ENCODE peak calls at places on chromosomes 6 and 20, in five cellular contexts. A, O, I, R and D are unnamed samples.

GRCh38 chr6:43308101-43308989 is at the start of gene CRIP3:
- DNase-seq in A (no peak), I (peak), O (no peak), R (no peak), D (no peak)

GRCh38 chr6:32947552-32948465 is 5.1 kb downstream of the HLA-DMA start:
- DNase-seq in O (peak), A (peak), I (peak), R (peak), D (peak)

GRCh38 chr20:57939499-57939898 is 229.7 kb upstream of the PMEPA1 start:
- DNase-seq in I (no peak), A (no peak), R (no peak), O (no peak), D (no peak)

GRCh38 chr6:75086236-75086635 is 119.6 kb downstream of the COL12A1 start:
- DNase-seq in A (no peak), R (no peak), O (no peak), I (no peak), D (no peak)

GRCh38 chr6:111552241-111552744 is 53.4 kb downstream of the TRAF3IP2 start:
- DNase-seq in R (no peak), O (no peak), A (peak), I (no peak), D (peak)

GRCh38 chr6:109006818-109007217 is 87.8 kb downstream of the SESN1 start:
- DNase-seq in A (peak), R (no peak), O (no peak), I (no peak), D (no peak)

GRCh38 chr6:48671506-48671905 is 560.5 kb upstream of the PTCHD4 start:
- DNase-seq in O (no peak), R (no peak), A (no peak), I (no peak), D (no peak)

GRCh38 chr20:36491901-36492617 is 49.3 kb upstream of the MYL9 start:
- DNase-seq in I (no peak), A (no peak), R (no peak), O (no peak), D (no peak)

GRCh38 chr20:32681175-32682084 is 7.7 kb upstream of the C20orf203 start:
- DNase-seq in O (no peak), R (no peak), I (peak), A (peak), D (no peak)

GRCh38 chr6:56091159-56091869 is 156.1 kb downstream of the COL21A1 start:
- DNase-seq in A (no peak), I (no peak), R (no peak), O (peak), D (no peak)

GRCh38 chr6:1067346-1067745 is 244.6 kb upstream of the FOXQ1 start:
- DNase-seq in I (no peak), O (peak), A (no peak), R (no peak), D (no peak)

GRCh38 chr6:96195272-96195671 is 179.5 kb downstream of the FUT9 start:
- DNase-seq in R (no peak), O (no peak), A (no peak), I (no peak), D (no peak)

GRCh38 chr20:46712056-46712636 is 2.7 kb downstream of the SLC2A10 start:
- DNase-seq in O (no peak), I (no peak), R (no peak), A (no peak), D (no peak)

GRCh38 chr20:64055893-64056638 is 6.6 kb upstream of the SOX18 start:
- DNase-seq in A (peak), R (no peak), I (peak), O (peak), D (no peak)

GRCh38 chr6:52653151-52653550 is 17.8 kb upstream of the TMEM14A start:
- DNase-seq in O (no peak), I (no peak), A (no peak), R (no peak), D (no peak)

GRCh38 chr6:146741609-146742008 is 142.8 kb downstream of the ADGB start:
- DNase-seq in I (no peak), A (no peak), R (no peak), O (peak), D (no peak)

GRCh38 chr6:97294451-97294850 is 11.4 kb upstream of the MMS22L start:
- DNase-seq in R (peak), I (no peak), O (no peak), A (no peak), D (no peak)

GRCh38 chr20:48329676-48330644 is 497.8 kb downstream of the PREX1 start:
- DNase-seq in A (peak), I (peak), O (peak), R (no peak), D (peak)

GRCh38 chr6:14066782-14067406 is 50.7 kb upstream of the CD83 start:
- DNase-seq in I (peak), R (no peak), O (peak), A (peak), D (peak)

GRCh38 chr6:30500421-30501069 is 11.2 kb downstream of the HLA-E start:
- DNase-seq in R (no peak), I (peak), A (no peak), O (no peak), D (no peak)

GRCh38 chr20:61804896-61805295 is 260.8 kb downstream of the TAF4 start:
- DNase-seq in O (no peak), A (no peak), R (no peak), I (no peak), D (no peak)

GRCh38 chr6:129890701-129891100 is 29.6 kb upstream of the TMEM244 start:
- DNase-seq in O (no peak), A (no peak), R (no peak), I (peak), D (no peak)

GRCh38 chr6:157274471-157275226 is 48.7 kb downstream of the TMEM242 start:
- DNase-seq in A (peak), R (peak), O (peak), I (peak), D (peak)

GRCh38 chr20:45337367-45338120 is 10.7 kb downstream of the SDC4 start:
- DNase-seq in O (peak), R (no peak), I (peak), A (no peak), D (no peak)

GRCh38 chr6:136059308-136059707 is 190.8 kb downstream of the MTFR2 start:
- DNase-seq in I (no peak), A (no peak), O (no peak), R (no peak), D (no peak)

GRCh38 chr6:158780963-158781691 is 38.0 kb downstream of the EZR start:
- DNase-seq in R (no peak), A (no peak), O (no peak), I (no peak), D (no peak)

GRCh38 chr6:111462770-111463391 is 20.1 kb downstream of the REV3L start:
- DNase-seq in I (peak), A (no peak), O (peak), R (no peak), D (no peak)

GRCh38 chr6:82144007-82144851 is 103.3 kb downstream of the IBTK start:
- DNase-seq in R (peak), A (peak), O (peak), I (no peak), D (peak)

GRCh38 chr20:2538931-2539330 is 2.6 kb downstream of the TMC2 start:
- DNase-seq in R (no peak), I (no peak), O (no peak), A (no peak), D (no peak)

GRCh38 chr20:52242237-52243230 is 51.0 kb upstream of the ZFP64 start:
- DNase-seq in O (no peak), A (peak), R (no peak), I (peak), D (no peak)

GRCh38 chr6:75748743-75749538 is at the start of gene MYO6:
- DNase-seq in O (peak), A (peak), I (peak), R (no peak), D (peak)

GRCh38 chr6:26536571-26537159 is 1.5 kb upstream of the HMGN4 start:
- DNase-seq in I (no peak), A (peak), O (peak), R (no peak), D (no peak)

GRCh38 chr6:26537160-26537845 is 863 bp upstream of the HMGN4 start:
- DNase-seq in A (peak), R (peak), O (peak), I (peak), D (peak)

GRCh38 chr6:26532699-26533523 is 5.3 kb upstream of the HMGN4 start:
- DNase-seq in A (peak), I (peak), O (peak), R (peak), D (peak)

GRCh38 chr6:26533532-26533931 is 4.6 kb upstream of the HMGN4 start:
- DNase-seq in I (no peak), A (no peak), O (no peak), R (no peak), D (no peak)

DNA sequence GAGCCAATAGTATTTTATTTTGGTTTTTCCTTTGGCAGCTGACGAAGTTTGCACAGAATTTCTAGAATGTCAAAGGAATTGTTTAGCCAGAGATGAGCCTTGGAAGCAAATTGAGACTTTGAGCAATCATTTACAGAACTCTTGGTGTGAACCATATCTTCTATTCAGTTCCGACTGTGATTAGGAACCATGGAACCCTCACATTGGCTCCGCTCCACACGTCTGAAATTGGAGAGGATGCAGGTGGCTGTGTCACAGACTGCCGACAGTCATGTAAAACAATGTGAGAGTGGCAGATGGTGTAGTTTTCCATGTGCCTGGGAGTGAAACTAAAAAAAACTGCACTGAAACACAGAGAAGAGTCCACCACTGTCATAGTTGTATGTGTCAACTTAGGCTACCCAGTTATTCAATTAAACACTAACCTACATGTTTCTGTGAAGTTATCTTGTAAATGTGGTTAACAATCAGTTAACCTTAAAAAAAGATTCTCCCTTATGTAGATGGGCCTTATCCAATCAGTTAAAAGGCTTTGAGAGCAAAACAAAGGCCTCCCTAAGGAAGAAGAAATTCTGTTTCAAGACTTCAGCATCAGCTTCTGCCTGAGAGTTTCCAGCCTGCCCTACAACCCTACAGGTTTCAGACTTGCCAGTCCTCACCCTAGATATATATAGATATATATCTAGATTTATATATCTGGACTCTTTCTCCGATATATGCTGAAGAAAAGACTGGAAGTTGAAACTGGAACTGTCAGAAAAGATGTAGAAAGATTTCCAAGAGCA is 3.3 kb upstream of the HMGN4 start:
- DNase-seq in O (peak), A (no peak), R (no peak), I (no peak), D (no peak)
- TF ChIP-seq FOXM1 in O (no peak), A (no peak), R (no peak), I (no peak), D (no peak)

DNA sequence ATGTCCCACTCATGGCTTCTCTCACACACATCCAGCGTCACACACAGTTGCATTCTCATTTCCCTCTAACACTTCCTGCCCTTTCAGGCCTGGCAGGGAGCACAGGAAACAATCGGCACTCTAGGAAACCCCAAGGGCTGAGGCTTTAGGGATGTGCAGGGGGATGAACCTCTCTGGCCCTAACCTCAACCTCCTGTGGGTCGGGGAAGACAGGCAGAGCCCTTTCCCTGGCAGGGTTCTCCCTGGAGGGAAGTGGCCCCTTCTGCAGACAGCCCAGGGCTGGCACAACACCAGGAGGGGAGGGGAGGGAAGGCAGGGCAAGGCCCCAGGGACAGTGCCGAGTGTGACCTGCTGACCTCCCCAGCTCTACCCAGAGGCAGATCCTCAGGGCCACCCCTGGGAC is 2.7 kb downstream of the TEAD3 start:
- DNase-seq in A (peak), O (no peak), R (no peak), I (no peak), D (no peak)
- TF ChIP-seq FOXM1 in A (no peak), O (no peak), R (no peak), I (no peak), D (no peak)

DNA sequence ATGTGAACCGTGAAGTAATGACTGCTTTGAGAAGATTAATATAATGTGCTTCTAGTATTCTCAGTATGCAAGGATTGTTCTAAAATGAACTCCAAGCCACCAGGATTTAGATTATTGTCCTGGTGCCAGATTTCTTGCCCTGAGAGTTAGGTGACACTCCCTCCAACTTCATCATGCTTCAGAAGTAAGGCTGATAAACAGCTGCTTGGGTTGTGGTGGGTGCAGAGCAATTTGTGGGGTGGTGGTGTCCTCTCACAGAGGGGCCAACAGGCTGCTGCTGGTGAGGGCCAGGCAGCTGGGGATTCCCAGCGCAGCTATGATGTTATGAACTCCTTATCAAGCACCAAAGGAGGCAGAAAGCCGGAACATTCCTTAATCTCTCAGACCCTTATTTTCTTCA is 114.6 kb downstream of the MCHR2 start:
- DNase-seq in A (no peak), R (no peak), O (no peak), I (no peak), D (no peak)
- TF ChIP-seq FOXM1 in A (no peak), R (no peak), O (no peak), I (no peak), D (no peak)

DNA sequence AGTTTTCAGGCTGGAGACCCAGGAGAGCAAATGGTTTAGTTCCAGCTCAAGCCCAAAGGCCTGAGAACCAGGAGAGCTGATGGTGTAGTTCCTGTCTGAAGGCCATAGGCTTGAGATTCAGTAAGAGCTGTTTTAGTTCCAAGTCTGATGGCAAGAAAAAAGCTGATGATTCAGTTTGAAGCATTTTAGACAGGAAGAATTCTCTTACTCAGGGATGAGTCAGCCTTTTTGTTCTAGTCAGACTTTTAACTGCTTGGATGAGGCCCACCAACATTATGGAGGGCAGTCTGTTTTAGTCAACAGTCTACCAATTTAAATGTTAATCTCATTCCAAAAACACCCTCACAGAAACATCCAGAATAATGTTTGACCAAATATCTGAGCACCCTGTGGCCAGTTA is 2.5 kb downstream of the ZSCAN26 start:
- DNase-seq in R (no peak), A (no peak), I (peak), O (no peak), D (no peak)
- TF ChIP-seq FOXM1 in R (no peak), A (no peak), I (peak), O (no peak), D (no peak)

DNA sequence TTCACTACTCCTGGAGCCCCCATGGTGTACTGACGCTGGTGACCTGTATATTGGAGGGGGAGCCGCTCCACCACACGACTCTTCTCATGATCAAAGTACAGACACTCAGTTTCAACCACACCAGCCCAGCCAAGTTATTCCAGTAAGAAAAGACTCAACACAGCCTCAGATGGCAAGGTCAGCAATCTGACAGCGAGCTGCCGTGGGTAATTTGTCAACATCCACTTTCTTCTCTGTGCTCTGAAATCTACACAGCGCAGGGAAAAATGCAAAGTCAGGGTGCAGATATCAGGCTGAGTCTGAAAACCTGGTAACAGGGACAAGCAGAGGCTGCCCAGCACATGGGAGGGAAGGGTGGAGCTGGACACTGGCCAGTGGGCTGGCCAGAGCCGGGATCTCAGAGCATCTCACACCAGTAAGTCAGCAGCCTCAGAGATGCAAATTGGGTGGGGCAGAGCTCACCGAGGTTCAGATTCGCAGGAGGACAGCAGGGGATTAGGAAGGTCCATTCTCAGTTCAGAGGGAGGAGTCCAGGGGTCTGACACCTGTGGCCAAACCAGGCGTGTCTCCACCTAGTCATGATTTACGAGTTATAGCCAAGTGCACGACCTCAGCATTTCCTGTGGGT is 44.5 kb upstream of the RPS6KA2 start:
- DNase-seq in A (peak), O (no peak), I (no peak), R (no peak), D (peak)
- TF ChIP-seq FOXM1 in A (no peak), O (no peak), I (no peak), R (no peak), D (no peak)

GRCh38 chr6:138107752-138108592 is 753 bp upstream of the PERP start:
- DNase-seq in A (peak), I (peak), R (no peak), O (peak), D (no peak)
- TF ChIP-seq FOXM1 in A (no peak), I (no peak), R (no peak), O (no peak), D (no peak)

GRCh38 chr6:140437619-140438345 is 1063.3 kb upstream of the CITED2 start:
- DNase-seq in I (no peak), A (no peak), R (no peak), O (no peak), D (no peak)
- TF ChIP-seq FOXM1 in I (no peak), A (no peak), R (no peak), O (no peak), D (no peak)

DNA sequence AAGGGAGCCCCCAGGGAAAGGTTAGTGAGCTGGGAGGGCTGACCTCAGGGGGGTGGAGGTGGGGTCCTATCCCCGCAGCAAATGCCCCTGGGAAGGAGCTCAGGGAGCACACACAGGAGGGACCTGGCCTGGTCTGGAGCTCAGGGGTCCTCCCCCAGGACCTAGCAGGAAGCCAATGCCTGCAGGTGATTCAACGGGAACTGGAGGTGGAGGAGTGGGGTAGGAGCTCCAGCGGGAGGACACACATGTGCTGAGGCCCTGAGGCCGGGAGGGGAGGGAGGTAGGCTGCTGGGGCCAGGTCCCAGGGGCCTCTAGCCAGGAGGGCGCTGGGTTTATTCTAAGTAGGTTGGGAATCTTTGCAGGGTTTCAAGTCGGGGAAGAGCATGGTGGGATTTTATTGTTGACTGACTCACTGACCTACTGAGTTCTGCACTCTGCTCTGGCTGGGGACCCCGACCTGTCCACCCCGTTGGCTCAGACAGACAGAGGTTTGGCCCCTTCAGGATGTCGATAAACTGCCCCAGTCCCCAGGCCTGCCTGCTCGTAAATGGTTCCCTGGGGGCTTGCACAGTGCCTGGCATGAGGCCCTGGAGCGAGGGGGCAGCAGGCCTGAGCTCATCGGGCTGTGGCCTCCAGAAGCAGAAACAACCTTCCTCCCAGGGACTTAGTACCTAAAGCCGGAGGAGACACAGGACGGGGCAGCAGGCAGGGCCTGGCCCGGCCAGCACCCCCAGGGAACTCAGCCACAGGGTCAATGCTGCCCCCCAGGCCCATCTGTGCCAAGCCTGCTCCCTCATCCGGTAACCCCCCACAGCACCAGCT is 62.3 kb downstream of the RIPOR3 start:
- DNase-seq in A (no peak), O (no peak), I (no peak), R (no peak), D (no peak)
- TF ChIP-seq FOXM1 in A (no peak), O (no peak), I (no peak), R (no peak), D (no peak)

DNA sequence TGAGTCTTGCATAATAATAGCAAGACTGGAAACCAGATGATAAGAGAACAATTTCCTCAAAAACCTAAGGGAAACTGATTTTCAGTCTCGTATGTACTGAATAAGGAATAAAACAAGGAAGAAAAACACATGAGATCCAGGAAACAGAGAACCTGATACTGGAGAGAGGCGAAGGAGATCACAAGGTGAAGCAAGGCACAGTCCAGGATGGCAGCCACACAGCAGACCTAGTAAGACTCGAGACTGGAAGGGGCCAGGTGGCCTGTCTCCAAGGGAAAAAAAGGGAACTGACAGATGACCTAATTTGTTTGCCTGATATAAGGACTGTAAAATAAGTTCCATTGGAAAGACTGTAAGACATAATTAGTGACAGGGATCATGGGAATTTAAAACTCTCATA is 71.1 kb downstream of the TASP1 start:
- DNase-seq in A (no peak), I (no peak), R (no peak), O (no peak), D (no peak)
- TF ChIP-seq FOXM1 in A (no peak), I (no peak), R (no peak), O (no peak), D (no peak)